ENCODE peak calls at places on chromosome 3, in eight cellular contexts. One of them, this sample, is unnamed.

GRCh38 chr3:149296972-149297371 is 36.5 kb downstream of the TM4SF18 start:
- DNase-seq in Caki2: no peak
- DNase-seq in neuronal stem cell: no peak
- DNase-seq in sciatic nerve: no peak
- DNase-seq in aorta: no peak
- DNase-seq in upper lobe of left lung: no peak
- DNase-seq in T-helper 9 cell: no peak
- DNase-seq in neural crest cell: no peak
- DNase-seq in this sample: no peak

GRCh38 chr3:29195055-29195454 is 85.8 kb upstream of the RBMS3 start:
- DNase-seq in T-helper 9 cell: no peak
- DNase-seq in upper lobe of left lung: no peak
- DNase-seq in Caki2: no peak
- DNase-seq in aorta: no peak
- DNase-seq in neural crest cell: no peak
- DNase-seq in sciatic nerve: no peak
- DNase-seq in neuronal stem cell: no peak
- DNase-seq in this sample: no peak

GRCh38 chr3:116367761-116368395 is 77.4 kb downstream of the LSAMP start:
- DNase-seq in Caki2: no peak
- DNase-seq in neural crest cell: no peak
- DNase-seq in aorta: no peak
- DNase-seq in T-helper 9 cell: no peak
- DNase-seq in sciatic nerve: no peak
- DNase-seq in upper lobe of left lung: no peak
- DNase-seq in neuronal stem cell: no peak
- DNase-seq in this sample: no peak

GRCh38 chr3:128547368-128547987 is 54.5 kb upstream of the GATA2 start:
- DNase-seq in sciatic nerve: no peak
- DNase-seq in Caki2: no peak
- DNase-seq in upper lobe of left lung: no peak
- DNase-seq in aorta: no peak
- DNase-seq in neuronal stem cell: no peak
- DNase-seq in neural crest cell: no peak
- DNase-seq in T-helper 9 cell: no peak
- DNase-seq in this sample: peak; percentile 71

GRCh38 chr3:181629701-181630100 is 82.0 kb upstream of the SOX2 start:
- DNase-seq in neural crest cell: no peak
- DNase-seq in neuronal stem cell: no peak
- DNase-seq in upper lobe of left lung: no peak
- DNase-seq in sciatic nerve: no peak
- DNase-seq in T-helper 9 cell: no peak
- DNase-seq in aorta: no peak
- DNase-seq in Caki2: no peak
- DNase-seq in this sample: no peak

GRCh38 chr3:99118381-99118780 is 216.9 kb upstream of the DCBLD2 start:
- DNase-seq in upper lobe of left lung: no peak
- DNase-seq in T-helper 9 cell: no peak
- DNase-seq in Caki2: no peak
- DNase-seq in aorta: no peak
- DNase-seq in sciatic nerve: no peak
- DNase-seq in neural crest cell: no peak
- DNase-seq in neuronal stem cell: no peak
- DNase-seq in this sample: no peak

GRCh38 chr3:99484871-99485270 is 153.5 kb upstream of the COL8A1 start:
- DNase-seq in upper lobe of left lung: no peak
- DNase-seq in aorta: no peak
- DNase-seq in neuronal stem cell: no peak
- DNase-seq in neural crest cell: no peak
- DNase-seq in Caki2: no peak
- DNase-seq in T-helper 9 cell: no peak
- DNase-seq in sciatic nerve: no peak
- DNase-seq in this sample: peak; percentile 59

GRCh38 chr3:42031808-42032475 is 59.2 kb upstream of the TRAK1 start:
- DNase-seq in sciatic nerve: no peak
- DNase-seq in aorta: peak; percentile 55
- DNase-seq in neural crest cell: no peak
- DNase-seq in T-helper 9 cell: no peak
- DNase-seq in Caki2: peak; percentile 54
- DNase-seq in upper lobe of left lung: no peak
- DNase-seq in neuronal stem cell: no peak
- DNase-seq in this sample: no peak

GRCh38 chr3:47408839-47409229 is 28.0 kb downstream of the PTPN23 start:
- DNase-seq in Caki2: no peak
- DNase-seq in neuronal stem cell: no peak
- DNase-seq in neural crest cell: no peak
- DNase-seq in sciatic nerve: no peak
- DNase-seq in T-helper 9 cell: no peak
- DNase-seq in upper lobe of left lung: peak; percentile 66
- DNase-seq in aorta: no peak
- DNase-seq in this sample: no peak

GRCh38 chr3:32948625-32949445 is 2.6 kb upstream of the CCR4 start:
- DNase-seq in T-helper 9 cell: no peak
- DNase-seq in aorta: no peak
- DNase-seq in upper lobe of left lung: peak; percentile 44
- DNase-seq in neural crest cell: no peak
- DNase-seq in neuronal stem cell: no peak
- DNase-seq in Caki2: no peak
- DNase-seq in sciatic nerve: no peak
- DNase-seq in this sample: no peak

GRCh38 chr3:74377701-74378100 is 236.8 kb downstream of the CNTN3 start:
- DNase-seq in neural crest cell: no peak
- DNase-seq in aorta: no peak
- DNase-seq in T-helper 9 cell: no peak
- DNase-seq in upper lobe of left lung: no peak
- DNase-seq in sciatic nerve: no peak
- DNase-seq in neuronal stem cell: no peak
- DNase-seq in Caki2: no peak
- DNase-seq in this sample: no peak

GRCh38 chr3:45693941-45694521 is 4.8 kb downstream of the SACM1L start:
- DNase-seq in upper lobe of left lung: no peak
- DNase-seq in Caki2: no peak
- DNase-seq in aorta: no peak
- DNase-seq in T-helper 9 cell: peak; percentile 13
- DNase-seq in neural crest cell: no peak
- DNase-seq in neuronal stem cell: no peak
- DNase-seq in sciatic nerve: no peak
- DNase-seq in this sample: no peak

GRCh38 chr3:139654637-139655365 is 23.0 kb downstream of the NMNAT3 start:
- DNase-seq in T-helper 9 cell: no peak
- DNase-seq in aorta: no peak
- DNase-seq in sciatic nerve: no peak
- DNase-seq in neural crest cell: no peak
- DNase-seq in Caki2: peak; percentile 41
- DNase-seq in upper lobe of left lung: no peak
- DNase-seq in neuronal stem cell: no peak
- DNase-seq in this sample: no peak

GRCh38 chr3:46395210-46395661 is 11.6 kb downstream of the CCR5AS start:
- DNase-seq in aorta: no peak
- DNase-seq in upper lobe of left lung: no peak
- DNase-seq in Caki2: no peak
- DNase-seq in T-helper 9 cell: no peak
- DNase-seq in neural crest cell: no peak
- DNase-seq in sciatic nerve: no peak
- DNase-seq in neuronal stem cell: no peak
- DNase-seq in this sample: no peak

GRCh38 chr3:24680214-24680967 is 185.7 kb upstream of the THRB start:
- DNase-seq in neuronal stem cell: peak; percentile 59
- DNase-seq in neural crest cell: peak; percentile 85
- DNase-seq in aorta: peak; percentile 79
- DNase-seq in T-helper 9 cell: peak; percentile 7
- DNase-seq in Caki2: no peak
- DNase-seq in sciatic nerve: peak; percentile 83
- DNase-seq in upper lobe of left lung: peak; percentile 78
- DNase-seq in this sample: peak; percentile 51

GRCh38 chr3:95343228-95343627 is 1280.4 kb downstream of the NSUN3 start:
- DNase-seq in Caki2: no peak
- DNase-seq in sciatic nerve: no peak
- DNase-seq in aorta: no peak
- DNase-seq in neural crest cell: no peak
- DNase-seq in upper lobe of left lung: no peak
- DNase-seq in T-helper 9 cell: no peak
- DNase-seq in neuronal stem cell: no peak
- DNase-seq in this sample: no peak

GRCh38 chr3:186806173-186807055 is at the start of gene RFC4:
- DNase-seq in aorta: peak; percentile 93
- DNase-seq in sciatic nerve: peak; percentile 92
- DNase-seq in neural crest cell: peak; percentile 72
- DNase-seq in neuronal stem cell: peak; percentile 61
- DNase-seq in T-helper 9 cell: peak; percentile 78
- DNase-seq in Caki2: peak; percentile 84
- DNase-seq in upper lobe of left lung: peak; percentile 96
- DNase-seq in this sample: peak; percentile 59

GRCh38 chr3:129947916-129948315 is 26.6 kb upstream of the TRH start:
- DNase-seq in Caki2: no peak
- DNase-seq in sciatic nerve: no peak
- DNase-seq in neural crest cell: no peak
- DNase-seq in aorta: no peak
- DNase-seq in upper lobe of left lung: no peak
- DNase-seq in T-helper 9 cell: no peak
- DNase-seq in neuronal stem cell: no peak
- DNase-seq in this sample: no peak

GRCh38 chr3:168624195-168624594 is 528.5 kb upstream of the GOLIM4 start:
- DNase-seq in sciatic nerve: no peak
- DNase-seq in upper lobe of left lung: no peak
- DNase-seq in Caki2: no peak
- DNase-seq in neural crest cell: no peak
- DNase-seq in neuronal stem cell: no peak
- DNase-seq in aorta: no peak
- DNase-seq in T-helper 9 cell: no peak
- DNase-seq in this sample: no peak

GRCh38 chr3:78349571-78349970 is 1309.7 kb downstream of the ROBO2 start:
- DNase-seq in aorta: no peak
- DNase-seq in upper lobe of left lung: no peak
- DNase-seq in Caki2: no peak
- DNase-seq in sciatic nerve: no peak
- DNase-seq in neural crest cell: no peak
- DNase-seq in T-helper 9 cell: no peak
- DNase-seq in neuronal stem cell: no peak
- DNase-seq in this sample: no peak

GRCh38 chr3:136676009-136676408 is 76.2 kb downstream of the STAG1 start:
- DNase-seq in Caki2: no peak
- DNase-seq in sciatic nerve: no peak
- DNase-seq in aorta: no peak
- DNase-seq in T-helper 9 cell: no peak
- DNase-seq in neural crest cell: no peak
- DNase-seq in neuronal stem cell: no peak
- DNase-seq in upper lobe of left lung: no peak
- DNase-seq in this sample: no peak

GRCh38 chr3:30811174-30811795 is 83.2 kb downstream of the GADL1 start:
- DNase-seq in neural crest cell: no peak
- DNase-seq in sciatic nerve: no peak
- DNase-seq in Caki2: no peak
- DNase-seq in aorta: no peak
- DNase-seq in T-helper 9 cell: no peak
- DNase-seq in neuronal stem cell: no peak
- DNase-seq in upper lobe of left lung: no peak
- DNase-seq in this sample: no peak

GRCh38 chr3:162150790-162151189 is 654.2 kb downstream of the OTOL1 start:
- DNase-seq in neuronal stem cell: no peak
- DNase-seq in neural crest cell: no peak
- DNase-seq in T-helper 9 cell: no peak
- DNase-seq in sciatic nerve: no peak
- DNase-seq in Caki2: no peak
- DNase-seq in upper lobe of left lung: no peak
- DNase-seq in aorta: no peak
- DNase-seq in this sample: no peak

GRCh38 chr3:69976021-69976420 is 23.5 kb upstream of the SAMMSON start:
- DNase-seq in upper lobe of left lung: no peak
- DNase-seq in Caki2: no peak
- DNase-seq in neuronal stem cell: no peak
- DNase-seq in T-helper 9 cell: no peak
- DNase-seq in sciatic nerve: no peak
- DNase-seq in neural crest cell: no peak
- DNase-seq in aorta: no peak
- DNase-seq in this sample: no peak

GRCh38 chr3:71225951-71226564 is 357.5 kb downstream of the FOXP1 start:
- DNase-seq in sciatic nerve: no peak
- DNase-seq in Caki2: no peak
- DNase-seq in upper lobe of left lung: no peak
- DNase-seq in T-helper 9 cell: no peak
- DNase-seq in neural crest cell: no peak
- DNase-seq in neuronal stem cell: no peak
- DNase-seq in aorta: peak; percentile 62
- DNase-seq in this sample: no peak

GRCh38 chr3:127729556-127730056 is 56.9 kb downstream of the ABTB1 start:
- DNase-seq in Caki2: peak; percentile 44
- DNase-seq in aorta: no peak
- DNase-seq in upper lobe of left lung: no peak
- DNase-seq in sciatic nerve: no peak
- DNase-seq in neural crest cell: no peak
- DNase-seq in T-helper 9 cell: no peak
- DNase-seq in neuronal stem cell: no peak
- DNase-seq in this sample: no peak

GRCh38 chr3:155995525-155996370 is 124.6 kb upstream of the KCNAB1 start:
- DNase-seq in upper lobe of left lung: no peak
- DNase-seq in aorta: no peak
- DNase-seq in neural crest cell: no peak
- DNase-seq in neuronal stem cell: peak; percentile 20
- DNase-seq in Caki2: peak; percentile 28
- DNase-seq in T-helper 9 cell: no peak
- DNase-seq in sciatic nerve: no peak
- DNase-seq in this sample: peak; percentile 64

GRCh38 chr3:120435621-120436020 is 15.2 kb downstream of the FSTL1 start:
- DNase-seq in T-helper 9 cell: no peak
- DNase-seq in sciatic nerve: no peak
- DNase-seq in neural crest cell: no peak
- DNase-seq in upper lobe of left lung: no peak
- DNase-seq in aorta: no peak
- DNase-seq in Caki2: peak; percentile 34
- DNase-seq in neuronal stem cell: no peak
- DNase-seq in this sample: peak; percentile 72

GRCh38 chr3:184688251-184688851 is 23.5 kb downstream of the MAGEF1 start:
- DNase-seq in aorta: no peak
- DNase-seq in sciatic nerve: no peak
- DNase-seq in neuronal stem cell: no peak
- DNase-seq in upper lobe of left lung: peak; percentile 33
- DNase-seq in T-helper 9 cell: no peak
- DNase-seq in Caki2: no peak
- DNase-seq in neural crest cell: no peak
- DNase-seq in this sample: peak; percentile 84

GRCh38 chr3:38560996-38561717 is 65.0 kb downstream of the EXOG start:
- DNase-seq in upper lobe of left lung: no peak
- DNase-seq in Caki2: no peak
- DNase-seq in neural crest cell: no peak
- DNase-seq in sciatic nerve: peak; percentile 30
- DNase-seq in neuronal stem cell: no peak
- DNase-seq in T-helper 9 cell: no peak
- DNase-seq in aorta: no peak
- DNase-seq in this sample: no peak

GRCh38 chr3:198081421-198081844 is 121.4 kb downstream of the LMLN start:
- DNase-seq in aorta: no peak
- DNase-seq in neural crest cell: peak; percentile 5
- DNase-seq in sciatic nerve: no peak
- DNase-seq in upper lobe of left lung: peak; percentile 75
- DNase-seq in T-helper 9 cell: no peak
- DNase-seq in Caki2: no peak
- DNase-seq in neuronal stem cell: no peak
- DNase-seq in this sample: no peak

This sample was measured in fibroblast of mammary gland.